ENCODE peak calls at places on chromosomes 7 and 10, in four cellular contexts. I, E, J and D are unnamed samples.
A peak's percentile ranks its signal among the peaks of the same experiment; 100 is the strongest.

GRCh38 chr7:27106181-27106905 is 3.9 kb upstream of the HOXA2 start:
- DNase-seq in I (peak; percentile 53), E (no peak), J (no peak), D (no peak)

GRCh38 chr10:78973901-78974408 is 94.8 kb upstream of the ZMIZ1 start:
- DNase-seq in I (peak; percentile 68), E (peak; percentile 59), J (no peak), D (no peak)

GRCh38 chr7:155233703-155234492 is 63.8 kb upstream of the INSIG1 start:
- DNase-seq in I (peak; percentile 67), E (no peak), J (no peak), D (no peak)

GRCh38 chr10:75403144-75404022 is 1.8 kb upstream of the ZNF503 start:
- DNase-seq in I (peak; percentile 55), E (no peak), J (no peak), D (no peak)

GRCh38 chr7:6615853-6616555 is 594 bp downstream of the ZNF853 start:
- DNase-seq in I (no peak), E (no peak), J (no peak), D (no peak)

GRCh38 chr10:58764087-58764747 is 251.5 kb downstream of the BICC1 start:
- DNase-seq in I (no peak), E (no peak), J (no peak), D (no peak)

GRCh38 chr7:149868638-149869290 is 5.0 kb upstream of the ATP6V0E2 start:
- DNase-seq in I (no peak), E (no peak), J (no peak), D (no peak)

GRCh38 chr7:589781-590575 is 70.3 kb upstream of the PDGFA start:
- DNase-seq in I (no peak), E (no peak), J (no peak), D (no peak)

GRCh38 chr7:92740713-92741126 is 95.7 kb downstream of the CDK6 start:
- DNase-seq in I (peak; percentile 74), E (peak; percentile 68), J (peak; percentile 88), D (peak; percentile 64)

GRCh38 chr10:109974509-109975191 is 33.1 kb upstream of the ADD3 start:
- DNase-seq in I (no peak), E (no peak), J (peak; percentile 61), D (no peak)

GRCh38 chr10:17343118-17343517 is 111.3 kb downstream of the ST8SIA6 start:
- DNase-seq in I (no peak), E (no peak), J (no peak), D (no peak)

GRCh38 chr10:81081887-81082620 is 544.4 kb downstream of the SH2D4B start:
- DNase-seq in I (no peak), E (no peak), J (no peak), D (no peak)

GRCh38 chr7:47540387-47541093 is 41.4 kb downstream of the TNS3 start:
- DNase-seq in I (no peak), E (no peak), J (no peak), D (no peak)

GRCh38 chr10:43390791-43391190 is 18.2 kb downstream of the HNRNPF start:
- DNase-seq in I (peak; percentile 78), E (no peak), J (no peak), D (no peak)

GRCh38 chr10:133378251-133379096 is 588 bp upstream of the PAOX start:
- DNase-seq in I (peak; percentile 78), E (no peak), J (no peak), D (no peak)

DNA sequence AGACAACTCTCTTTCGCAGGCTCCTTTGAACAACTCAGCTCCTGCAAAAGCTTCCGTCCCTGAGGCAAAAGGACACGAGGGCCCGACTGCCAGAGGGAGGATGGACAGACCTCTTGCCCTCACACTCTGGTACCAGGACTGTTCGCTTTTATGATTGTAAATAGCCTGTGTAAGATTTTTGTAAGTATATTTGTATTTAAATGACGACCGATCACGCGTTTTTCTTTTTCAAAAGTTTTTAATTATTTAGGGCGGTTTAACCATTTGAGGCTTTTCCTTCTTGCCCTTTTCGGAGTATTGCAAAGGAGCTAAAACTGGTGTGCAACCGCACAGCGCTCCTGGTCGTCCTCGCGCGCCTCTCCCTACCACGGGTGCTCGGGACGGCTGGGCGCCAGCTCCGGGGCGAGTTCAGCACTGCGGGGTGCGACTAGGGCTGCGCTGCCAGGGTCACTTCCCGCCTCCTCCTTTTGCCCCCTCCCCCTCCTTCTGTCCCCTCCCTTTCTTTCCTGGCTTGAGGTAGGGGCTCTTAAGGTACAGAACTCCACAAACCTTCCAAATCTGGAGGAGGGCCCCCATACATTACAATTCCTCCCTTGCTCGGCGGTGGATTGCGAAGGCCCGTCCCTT is 2.8 kb downstream of the FZD1 start:
- DNase-seq in I (peak; percentile 32), E (no peak), J (no peak), D (no peak)
- H3K4me3 ChIP-seq in I (peak overlapping the region; percentile 72), E (peak overlapping the region; percentile 59), J (peak overlapping the region; percentile 79), D (peak overlapping the region; percentile 75)

DNA sequence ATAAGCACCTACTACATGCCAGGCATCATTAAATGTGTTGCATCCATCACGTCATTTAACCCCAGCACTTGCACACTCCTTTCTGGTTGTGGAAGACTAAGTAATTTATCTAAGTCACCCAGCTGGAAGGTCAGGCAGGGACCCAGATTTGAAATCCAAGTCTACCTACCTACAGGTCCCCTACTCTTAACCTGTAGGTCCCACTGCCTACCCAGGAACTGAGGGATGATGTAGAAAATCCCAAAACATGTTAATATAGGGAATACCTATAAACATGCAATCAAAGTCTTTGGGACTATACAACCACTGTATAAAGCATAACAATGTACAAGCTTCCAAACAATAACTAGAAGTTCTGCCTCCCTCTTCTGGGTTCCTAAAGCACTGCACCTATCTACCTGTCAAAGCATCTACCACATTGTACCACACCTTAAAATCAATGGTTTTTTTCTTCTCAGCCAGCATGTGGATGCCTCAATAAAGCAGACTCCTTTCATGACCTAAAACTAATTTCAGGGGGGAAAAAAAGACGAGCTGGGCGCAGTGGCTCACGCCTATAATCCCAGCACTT is 5.6 kb downstream of the IL6 start:
- DNase-seq in I (no peak), E (no peak), J (no peak), D (no peak)
- TF ChIP-seq CTCF in I (peak; percentile 22), E (peak; percentile 56), J (peak; percentile 61), D (peak; percentile 24)

GRCh38 chr10:93299606-93300353 is 182.4 kb downstream of the MYOF start:
- DNase-seq in I (peak; percentile 75), E (no peak), J (no peak), D (peak; percentile 37)
- H3K4me3 ChIP-seq in I (peak overlapping the region; percentile 6), E (no peak overlapping the region), J (no peak overlapping the region), D (peak overlapping the region; percentile 23)

DNA sequence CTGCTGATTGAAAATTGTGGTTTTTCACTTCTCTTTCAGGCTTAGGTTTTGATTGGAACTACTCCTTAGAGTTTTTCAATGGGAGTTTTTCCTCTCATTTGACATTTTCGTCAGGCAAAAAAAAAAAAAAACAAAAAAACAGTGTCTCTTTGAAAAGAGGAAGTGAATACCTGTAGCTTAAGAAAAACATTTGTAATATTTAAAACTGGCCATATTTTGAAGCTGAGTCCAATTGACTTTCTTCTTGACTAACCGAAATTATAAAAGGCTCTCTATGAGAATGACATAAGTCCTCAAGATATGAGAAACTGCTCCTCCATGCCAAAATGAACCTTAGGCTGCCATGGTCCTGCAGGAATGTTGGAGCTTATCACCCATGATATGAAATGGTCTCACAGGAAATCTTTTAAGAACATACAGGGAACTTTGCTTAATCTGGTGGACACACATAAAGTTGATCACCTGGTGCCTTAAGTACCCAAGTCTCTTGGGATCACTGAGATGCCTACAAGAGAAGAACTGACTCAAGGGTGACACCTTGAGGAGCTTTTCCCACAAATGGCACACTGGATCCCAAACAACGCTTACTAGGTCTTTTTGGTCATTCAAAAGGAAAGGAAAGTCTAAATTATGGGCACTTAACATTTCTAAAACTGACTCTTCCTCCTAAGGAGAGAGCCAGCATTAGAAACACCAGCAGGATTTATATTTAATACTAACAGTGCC is 263.4 kb downstream of the CDC14C start:
- DNase-seq in I (no peak), E (no peak), J (no peak), D (no peak)
- TF ChIP-seq CTCF in I (no peak), E (no peak), J (peak; percentile 28), D (no peak)

DNA sequence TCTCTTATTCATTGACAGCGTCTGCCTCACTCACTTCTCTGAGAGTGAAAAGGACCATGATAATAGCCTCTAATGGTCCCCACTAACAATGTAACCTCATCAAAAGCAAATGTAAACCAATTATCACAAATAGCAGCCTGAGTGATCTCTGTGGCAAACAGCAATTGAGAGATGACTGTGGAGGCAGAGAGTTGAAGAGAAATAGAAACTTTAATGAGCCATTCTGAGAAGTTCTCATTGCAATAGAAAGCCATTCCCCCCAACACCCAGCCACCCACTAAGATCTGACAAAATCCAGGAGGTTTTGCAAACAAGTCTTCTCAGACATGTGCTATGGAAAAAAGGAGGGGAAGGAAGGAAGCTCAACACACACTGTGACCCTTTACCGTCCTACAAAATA is 44.2 kb upstream of the RNF148 start:
- DNase-seq in I (no peak), E (no peak), J (no peak), D (no peak)
- H3K4me3 ChIP-seq in I (no peak overlapping the region), E (no peak overlapping the region), J (no peak overlapping the region), D (no peak overlapping the region)

GRCh38 chr10:101095550-101096213 is 33.9 kb downstream of the KAZALD1 start:
- DNase-seq in I (peak; percentile 74), E (peak; percentile 20), J (no peak), D (no peak)
- TF ChIP-seq CTCF in I (peak; percentile 90), E (peak; percentile 90), J (peak; percentile 87), D (peak; percentile 92)